ENCODE peak calls at places on chromosome 11, in five cellular contexts. One of them, this sample, is unnamed.

GRCh38 chr11:70024773-70025045 is 53.4 kb upstream of the ANO1 start:
- DNase-seq in pancreas: no peak
- DNase-seq in anterior cingulate cortex: no peak
- DNase-seq in tibial artery: peak
- DNase-seq in cardiac muscle cell: no peak
- DNase-seq in this sample: no peak

GRCh38 chr11:43962383-43962969 is 20.0 kb downstream of the C11orf96 start:
- DNase-seq in pancreas: no peak
- DNase-seq in anterior cingulate cortex: no peak
- DNase-seq in tibial artery: no peak
- DNase-seq in cardiac muscle cell: no peak
- DNase-seq in this sample: no peak

GRCh38 chr11:117345039-117345438 is 17.4 kb downstream of the CEP164 start:
- DNase-seq in pancreas: no peak
- DNase-seq in anterior cingulate cortex: no peak
- DNase-seq in tibial artery: no peak
- DNase-seq in cardiac muscle cell: no peak
- DNase-seq in this sample: no peak

GRCh38 chr11:85137597-85137996 is 489.5 kb downstream of the DLG2 start:
- DNase-seq in pancreas: peak
- DNase-seq in anterior cingulate cortex: no peak
- DNase-seq in tibial artery: no peak
- DNase-seq in cardiac muscle cell: no peak
- DNase-seq in this sample: no peak

GRCh38 chr11:59097113-59097708 is 9.8 kb upstream of the FAM111B start:
- DNase-seq in pancreas: peak
- DNase-seq in anterior cingulate cortex: no peak
- DNase-seq in tibial artery: peak
- DNase-seq in cardiac muscle cell: peak
- DNase-seq in this sample: peak

GRCh38 chr11:117993988-117994741 is 8.0 kb downstream of the IL10RA start:
- DNase-seq in pancreas: no peak
- DNase-seq in anterior cingulate cortex: no peak
- DNase-seq in tibial artery: peak
- DNase-seq in cardiac muscle cell: no peak
- DNase-seq in this sample: no peak

GRCh38 chr11:29773656-29774264 is 243.1 kb downstream of the KCNA4 start:
- DNase-seq in pancreas: no peak
- DNase-seq in anterior cingulate cortex: no peak
- DNase-seq in tibial artery: no peak
- DNase-seq in cardiac muscle cell: peak
- DNase-seq in this sample: no peak

GRCh38 chr11:72243567-72244316 is at the start of gene PHOX2A:
- DNase-seq in pancreas: no peak
- DNase-seq in anterior cingulate cortex: no peak
- DNase-seq in tibial artery: no peak
- DNase-seq in cardiac muscle cell: peak
- DNase-seq in this sample: no peak

GRCh38 chr11:829116-829945 is 1.6 kb downstream of the CRACR2B start:
- DNase-seq in pancreas: peak
- DNase-seq in anterior cingulate cortex: no peak
- DNase-seq in tibial artery: peak
- DNase-seq in cardiac muscle cell: no peak
- DNase-seq in this sample: no peak

GRCh38 chr11:134333951-134334350 is 2.2 kb downstream of the GLB1L2 start:
- DNase-seq in pancreas: no peak
- DNase-seq in anterior cingulate cortex: no peak
- DNase-seq in tibial artery: no peak
- DNase-seq in cardiac muscle cell: no peak
- DNase-seq in this sample: no peak

GRCh38 chr11:8259316-8259995 is 4.2 kb downstream of the LMO1 start:
- DNase-seq in pancreas: no peak
- DNase-seq in anterior cingulate cortex: no peak
- DNase-seq in tibial artery: peak
- DNase-seq in cardiac muscle cell: no peak
- DNase-seq in this sample: no peak

GRCh38 chr11:125990244-125990643 is 44.4 kb downstream of the VSIG10L2 start:
- DNase-seq in pancreas: no peak
- DNase-seq in anterior cingulate cortex: no peak
- DNase-seq in tibial artery: no peak
- DNase-seq in cardiac muscle cell: no peak
- DNase-seq in this sample: no peak

GRCh38 chr11:64843971-64844329 is 503 bp downstream of the CDC42BPG start:
- DNase-seq in pancreas: no peak
- DNase-seq in anterior cingulate cortex: no peak
- DNase-seq in tibial artery: no peak
- DNase-seq in cardiac muscle cell: no peak
- DNase-seq in this sample: no peak

GRCh38 chr11:17411418-17411817 is 23.0 kb upstream of the KCNJ11 start:
- DNase-seq in pancreas: no peak
- DNase-seq in anterior cingulate cortex: no peak
- DNase-seq in tibial artery: no peak
- DNase-seq in cardiac muscle cell: no peak
- DNase-seq in this sample: no peak

GRCh38 chr11:67449116-67449844 is 3.2 kb downstream of the GPR152 start:
- DNase-seq in pancreas: no peak
- DNase-seq in anterior cingulate cortex: no peak
- DNase-seq in tibial artery: no peak
- DNase-seq in cardiac muscle cell: no peak
- DNase-seq in this sample: no peak

GRCh38 chr11:61079416-61080150 is 22.7 kb upstream of the CD5 start:
- DNase-seq in pancreas: no peak
- DNase-seq in anterior cingulate cortex: no peak
- DNase-seq in tibial artery: peak
- DNase-seq in cardiac muscle cell: no peak
- DNase-seq in this sample: no peak

GRCh38 chr11:38824573-38824972 is 2226.5 kb upstream of the RAG2 start:
- DNase-seq in pancreas: no peak
- DNase-seq in anterior cingulate cortex: no peak
- DNase-seq in tibial artery: no peak
- DNase-seq in cardiac muscle cell: peak
- DNase-seq in this sample: no peak